ENCODE peak calls at places on chromosomes 3 and 15, in nine cellular contexts. J, W, Y, U, K, E, S, I and Q are unnamed samples.

GRCh38 chr3:45635475-45636256 is 41.1 kb downstream of the LIMD1 start:
- DNase-seq in J (no peak), K (peak; percentile 63), E (no peak), W (no peak), I (no peak), Y (peak; percentile 40), S (no peak), U (peak; percentile 92), Q (no peak)

GRCh38 chr15:87961851-87962816 is 294.4 kb downstream of the NTRK3 start:
- DNase-seq in U (no peak), W (no peak), J (peak; percentile 9), K (no peak), Y (no peak), S (no peak), E (no peak), I (no peak), Q (no peak)

GRCh38 chr3:76490064-76490463 is 549.8 kb upstream of the ROBO2 start:
- DNase-seq in I (no peak), W (no peak), J (no peak), U (no peak), Y (no peak), E (no peak), K (no peak), S (no peak), Q (no peak)

GRCh38 chr3:179765396-179765795 is 112.6 kb downstream of the USP13 start:
- DNase-seq in U (no peak), J (no peak), I (no peak), K (no peak), Y (no peak), S (no peak), W (no peak), E (no peak), Q (no peak)

GRCh38 chr3:101833446-101833974 is 15.8 kb upstream of the NFKBIZ start:
- DNase-seq in K (no peak), U (no peak), I (no peak), J (no peak), W (no peak), S (no peak), Y (no peak), E (no peak), Q (no peak)

GRCh38 chr3:16596352-16597032 is 8.7 kb downstream of the DAZL start:
- DNase-seq in I (no peak), U (no peak), K (no peak), J (no peak), E (no peak), S (peak; percentile 41), Y (no peak), W (no peak), Q (no peak)

GRCh38 chr3:152656207-152657001 is 178.5 kb upstream of the P2RY1 start:
- DNase-seq in E (no peak), I (no peak), U (peak; percentile 32), S (no peak), W (no peak), J (no peak), K (no peak), Y (no peak), Q (no peak)

GRCh38 chr3:23219117-23219516 is 16.0 kb downstream of the UBE2E2 start:
- DNase-seq in W (no peak), J (no peak), S (no peak), I (no peak), U (no peak), K (no peak), Y (no peak), E (no peak), Q (no peak)

GRCh38 chr3:9955067-9955502 is 2.9 kb upstream of the PRRT3 start:
- DNase-seq in S (no peak), J (peak; percentile 70), K (no peak), W (no peak), E (peak; percentile 78), I (peak; percentile 24), U (peak; percentile 41), Y (no peak), Q (no peak)

GRCh38 chr3:183122257-183122932 is 23.1 kb upstream of the MCCC1 start:
- DNase-seq in W (no peak), K (peak; percentile 26), E (no peak), J (no peak), Y (peak; percentile 56), S (no peak), I (peak; percentile 58), U (peak; percentile 74), Q (no peak)

GRCh38 chr15:32688151-32688639 is 29.6 kb upstream of the GREM1 start:
- DNase-seq in I (peak; percentile 59), E (peak; percentile 54), Y (peak; percentile 16), J (no peak), K (peak; percentile 37), W (no peak), U (no peak), S (no peak), Q (no peak)

GRCh38 chr3:4067893-4068292 is 235.3 kb upstream of the SETMAR start:
- DNase-seq in K (no peak), W (no peak), J (no peak), U (no peak), E (no peak), Y (no peak), S (no peak), I (no peak), Q (no peak)

GRCh38 chr15:60038111-60038521 is 34.0 kb downstream of the FOXB1 start:
- DNase-seq in W (no peak), K (no peak), E (peak; percentile 19), Y (no peak), S (no peak), J (peak; percentile 60), I (peak; percentile 9), U (no peak), Q (no peak)

GRCh38 chr3:129684270-129684669 is 77.8 kb upstream of the PLXND1 start:
- DNase-seq in I (no peak), U (no peak), W (no peak), K (no peak), J (no peak), S (no peak), E (no peak), Y (no peak), Q (no peak)

GRCh38 chr3:133479895-133480669 is 80.2 kb downstream of the BFSP2 start:
- DNase-seq in I (no peak), J (peak; percentile 56), W (no peak), E (no peak), Y (peak; percentile 78), K (no peak), S (no peak), U (no peak), Q (no peak)

GRCh38 chr3:50450135-50450911 is 53.1 kb downstream of the CACNA2D2 start:
- DNase-seq in S (peak; percentile 80), K (no peak), U (peak; percentile 52), I (peak; percentile 56), J (peak; percentile 26), E (peak; percentile 6), Y (no peak), W (peak; percentile 69), Q (peak; percentile 99)

GRCh38 chr3:39176025-39176714 is 16.2 kb downstream of the XIRP1 start:
- DNase-seq in S (no peak), E (no peak), U (no peak), K (no peak), I (no peak), Y (no peak), J (no peak), W (no peak), Q (no peak)

GRCh38 chr3:25047058-25047457 is 381.0 kb upstream of the RARB start:
- DNase-seq in J (no peak), K (no peak), U (peak; percentile 33), W (no peak), E (no peak), I (no peak), Y (no peak), S (no peak), Q (no peak)

GRCh38 chr3:125087768-125088391 is 32.1 kb upstream of the HEG1 start:
- DNase-seq in E (no peak), Y (no peak), I (no peak), J (peak; percentile 41), S (no peak), U (peak; percentile 53), K (no peak), W (no peak), Q (no peak)

GRCh38 chr3:32334675-32335074 is 57.0 kb upstream of the CMTM7 start:
- DNase-seq in U (no peak), S (peak; percentile 59), W (peak; percentile 41), Y (no peak), J (peak; percentile 38), K (no peak), E (no peak), I (peak; percentile 2), Q (no peak)